ENCODE peak calls at places on chromosome 5, in nine cellular contexts. G is HTR-8/SVneo; S is fibroblast of pulmonary artery; L is stimulated activated CD4-positive, alpha-beta T cell treated with anti-CD3 and anti-CD28 coated beads, Interleukin-4, amount 100 ng/mL, for 4 hours; V is bronchial epithelial cell; E is T-helper 17 cell; T is psoas muscle; Y is NCI-H1436; Q is Right ventricle myocardium superior. W is an unnamed sample.

GRCh38 chr5:39315995-39316394 is 48.3 kb downstream of the C9 start:
- DNase-seq in E (no peak), S (no peak), Y (no peak), L (no peak), Q (no peak), G (no peak), T (no peak), V (no peak), W (no peak)

GRCh38 chr5:25970906-25971489 is 1067.4 kb downstream of the CDH9 start:
- DNase-seq in V (no peak), S (no peak), G (no peak), Q (no peak), E (no peak), T (no peak), L (no peak), Y (no peak), W (no peak)

GRCh38 chr5:120306331-120306730 is 157.8 kb upstream of the PRR16 start:
- DNase-seq in S (no peak), G (no peak), Y (no peak), L (no peak), Q (no peak), V (peak), T (no peak), E (no peak), W (no peak)

GRCh38 chr5:92237896-92238295 is 854.8 kb upstream of the ARRDC3 start:
- DNase-seq in S (no peak), G (no peak), Y (no peak), L (no peak), E (no peak), V (peak), Q (no peak), T (no peak), W (no peak)

GRCh38 chr5:119361723-119362122 is 5.9 kb downstream of the TNFAIP8 start:
- DNase-seq in T (no peak), V (no peak), Q (no peak), S (no peak), Y (no peak), E (no peak), G (no peak), L (no peak), W (no peak)

GRCh38 chr5:150400327-150401075 is 12.2 kb downstream of the CD74 start:
- DNase-seq in E (no peak), V (no peak), L (no peak), T (no peak), G (no peak), Q (no peak), S (no peak), Y (no peak), W (no peak)

GRCh38 chr5:109454726-109455505 is 45.1 kb upstream of the PJA2 start:
- DNase-seq in Y (no peak), T (no peak), S (peak), L (no peak), E (no peak), Q (no peak), V (peak), G (no peak), W (peak)

GRCh38 chr5:139061856-139062255 is 136.3 kb downstream of the SIL1 start:
- DNase-seq in L (no peak), G (no peak), S (peak), T (no peak), Y (peak), E (no peak), Q (no peak), V (peak), W (peak)

GRCh38 chr5:170082701-170083100 is 23.0 kb upstream of the FOXI1 start:
- DNase-seq in Q (no peak), G (no peak), S (no peak), E (no peak), V (no peak), Y (no peak), T (no peak), L (no peak), W (no peak)

GRCh38 chr5:73118331-73119011 is 1.9 kb upstream of the TMEM171 start:
- DNase-seq in T (no peak), Y (no peak), E (no peak), L (no peak), Q (no peak), S (no peak), V (peak), G (no peak), W (no peak)

GRCh38 chr5:32443145-32443540 is 1.4 kb downstream of the ZFR start:
- DNase-seq in L (no peak), T (no peak), G (no peak), S (peak), E (no peak), Y (no peak), V (peak), Q (no peak), W (no peak)

GRCh38 chr5:181053760-181054122 is 13.7 kb downstream of the BTNL9 start:
- DNase-seq in G (no peak), T (no peak), L (no peak), E (no peak), Q (no peak), V (no peak), Y (no peak), S (no peak), W (peak)

GRCh38 chr5:19975795-19976194 is 12.2 kb downstream of the CDH18 start:
- DNase-seq in L (no peak), G (no peak), Q (no peak), E (no peak), T (no peak), S (no peak), V (no peak), Y (no peak), W (no peak)

GRCh38 chr5:96344678-96345612 is 88.1 kb downstream of the PCSK1 start:
- DNase-seq in L (peak), Y (peak), G (peak), S (peak), Q (no peak), E (no peak), T (no peak), V (peak), W (peak)

GRCh38 chr5:69276422-69277174 is 41.9 kb downstream of the CDK7 start:
- DNase-seq in Y (no peak), E (no peak), S (peak), L (no peak), T (no peak), V (no peak), G (no peak), Q (no peak), W (peak)

GRCh38 chr5:18305288-18305899 is 671.1 kb downstream of the TAF11L14 start:
- DNase-seq in G (peak), V (peak), Q (no peak), Y (no peak), E (no peak), L (no peak), T (no peak), S (peak), W (peak)

GRCh38 chr5:135810188-135810943 is 24.1 kb upstream of the SLC25A48 start:
- DNase-seq in Y (no peak), L (no peak), E (no peak), G (no peak), V (no peak), Q (no peak), T (no peak), S (peak), W (no peak)

GRCh38 chr5:132662925-132663770 is 5.2 kb downstream of the IL13 start:
- DNase-seq in S (peak), E (no peak), G (no peak), Q (no peak), T (no peak), Y (peak), L (no peak), V (no peak), W (no peak)

GRCh38 chr5:33810491-33811120 is 81.2 kb downstream of the ADAMTS12 start:
- DNase-seq in T (peak), L (no peak), V (no peak), S (peak), E (no peak), G (no peak), Q (no peak), Y (no peak), W (no peak)

GRCh38 chr5:72788851-72789505 is 27.5 kb upstream of the TNPO1 start:
- DNase-seq in S (peak), T (no peak), E (no peak), G (peak), Y (no peak), V (peak), L (no peak), Q (no peak), W (no peak)

GRCh38 chr5:180401236-180401907 is 48.2 kb upstream of the GFPT2 start:
- DNase-seq in T (no peak), S (no peak), G (no peak), E (no peak), Y (no peak), V (no peak), Q (no peak), L (no peak), W (no peak)

GRCh38 chr5:129367883-129368282 is 92.2 kb upstream of the ADAMTS19 start:
- DNase-seq in L (no peak), Y (no peak), V (peak), T (no peak), E (no peak), G (no peak), Q (no peak), S (peak), W (peak)